ENCODE peak calls at places on chromosomes 11 and 22, in seven cellular contexts. One of them, this sample, is unnamed.

GRCh38 chr11:65833297-65834030 is at the start of gene SNX32:
- DNase-seq in NCI-H748 treated with DMSO at 0.1 percent for 48 hours: peak; percentile 77
- DNase-seq in RPMI8226: peak; percentile 99
- DNase-seq in activated T-cell treated with anti-CD3 and anti-CD28 coated beads, Interleukin-2, amount 50 U/mL, for 48 hours: peak; percentile 98
- DNase-seq in activated naive CD4-positive, alpha-beta T cell treated with Interleukin-2 at 50 U/mL for 16 hours: peak; percentile 96
- DNase-seq in nephron progenitor cell: peak; percentile 97
- DNase-seq in testis: peak; percentile 97
- DNase-seq in this sample: peak; percentile 94

GRCh38 chr11:130650456-130651068 is 202.1 kb downstream of the ADAMTS15 start:
- DNase-seq in NCI-H748 treated with DMSO at 0.1 percent for 48 hours: no peak
- DNase-seq in RPMI8226: no peak
- DNase-seq in activated T-cell treated with anti-CD3 and anti-CD28 coated beads, Interleukin-2, amount 50 U/mL, for 48 hours: no peak
- DNase-seq in activated naive CD4-positive, alpha-beta T cell treated with Interleukin-2 at 50 U/mL for 16 hours: no peak
- DNase-seq in nephron progenitor cell: no peak
- DNase-seq in testis: no peak
- DNase-seq in this sample: no peak

GRCh38 chr11:121654506-121655480 is 202.0 kb upstream of the SORL1-AS1 start:
- DNase-seq in NCI-H748 treated with DMSO at 0.1 percent for 48 hours: no peak
- DNase-seq in RPMI8226: no peak
- DNase-seq in activated T-cell treated with anti-CD3 and anti-CD28 coated beads, Interleukin-2, amount 50 U/mL, for 48 hours: no peak
- DNase-seq in activated naive CD4-positive, alpha-beta T cell treated with Interleukin-2 at 50 U/mL for 16 hours: no peak
- DNase-seq in nephron progenitor cell: no peak
- DNase-seq in testis: peak; percentile 37
- DNase-seq in this sample: no peak

GRCh38 chr22:22666307-22667091 is 22.1 kb downstream of the GGTLC2 start:
- DNase-seq in NCI-H748 treated with DMSO at 0.1 percent for 48 hours: no peak
- DNase-seq in RPMI8226: peak; percentile 56
- DNase-seq in activated T-cell treated with anti-CD3 and anti-CD28 coated beads, Interleukin-2, amount 50 U/mL, for 48 hours: peak; percentile 49
- DNase-seq in activated naive CD4-positive, alpha-beta T cell treated with Interleukin-2 at 50 U/mL for 16 hours: peak; percentile 4
- DNase-seq in nephron progenitor cell: peak; percentile 49
- DNase-seq in testis: peak; percentile 44
- DNase-seq in this sample: peak; percentile 2

GRCh38 chr11:64763804-64764611 is 4.2 kb upstream of the PYGM start:
- DNase-seq in NCI-H748 treated with DMSO at 0.1 percent for 48 hours: no peak
- DNase-seq in RPMI8226: no peak
- DNase-seq in activated T-cell treated with anti-CD3 and anti-CD28 coated beads, Interleukin-2, amount 50 U/mL, for 48 hours: peak; percentile 57
- DNase-seq in activated naive CD4-positive, alpha-beta T cell treated with Interleukin-2 at 50 U/mL for 16 hours: peak; percentile 57
- DNase-seq in nephron progenitor cell: no peak
- DNase-seq in testis: no peak
- DNase-seq in this sample: no peak

GRCh38 chr22:22553735-22554134 is 5.3 kb downstream of the PRAME start:
- DNase-seq in NCI-H748 treated with DMSO at 0.1 percent for 48 hours: no peak
- DNase-seq in RPMI8226: no peak
- DNase-seq in activated T-cell treated with anti-CD3 and anti-CD28 coated beads, Interleukin-2, amount 50 U/mL, for 48 hours: no peak
- DNase-seq in activated naive CD4-positive, alpha-beta T cell treated with Interleukin-2 at 50 U/mL for 16 hours: no peak
- DNase-seq in nephron progenitor cell: no peak
- DNase-seq in testis: no peak
- DNase-seq in this sample: no peak

GRCh38 chr11:87176044-87176443 is 138.3 kb downstream of the TMEM135 start:
- DNase-seq in NCI-H748 treated with DMSO at 0.1 percent for 48 hours: no peak
- DNase-seq in RPMI8226: no peak
- DNase-seq in activated T-cell treated with anti-CD3 and anti-CD28 coated beads, Interleukin-2, amount 50 U/mL, for 48 hours: no peak
- DNase-seq in activated naive CD4-positive, alpha-beta T cell treated with Interleukin-2 at 50 U/mL for 16 hours: no peak
- DNase-seq in nephron progenitor cell: no peak
- DNase-seq in testis: no peak
- DNase-seq in this sample: no peak

GRCh38 chr22:20994128-20994901 is 7.6 kb downstream of the THAP7 start:
- DNase-seq in NCI-H748 treated with DMSO at 0.1 percent for 48 hours: no peak
- DNase-seq in RPMI8226: no peak
- DNase-seq in activated T-cell treated with anti-CD3 and anti-CD28 coated beads, Interleukin-2, amount 50 U/mL, for 48 hours: no peak
- DNase-seq in activated naive CD4-positive, alpha-beta T cell treated with Interleukin-2 at 50 U/mL for 16 hours: no peak
- DNase-seq in nephron progenitor cell: no peak
- DNase-seq in testis: no peak
- DNase-seq in this sample: no peak

GRCh38 chr22:46862418-46863324 is 100.2 kb downstream of the TBC1D22A start:
- DNase-seq in NCI-H748 treated with DMSO at 0.1 percent for 48 hours: no peak
- DNase-seq in RPMI8226: no peak
- DNase-seq in activated T-cell treated with anti-CD3 and anti-CD28 coated beads, Interleukin-2, amount 50 U/mL, for 48 hours: peak; percentile 6
- DNase-seq in activated naive CD4-positive, alpha-beta T cell treated with Interleukin-2 at 50 U/mL for 16 hours: no peak
- DNase-seq in nephron progenitor cell: no peak
- DNase-seq in testis: no peak
- DNase-seq in this sample: no peak

GRCh38 chr11:73838443-73839122 is 38.1 kb downstream of the COA4 start:
- DNase-seq in NCI-H748 treated with DMSO at 0.1 percent for 48 hours: no peak
- DNase-seq in RPMI8226: no peak
- DNase-seq in activated T-cell treated with anti-CD3 and anti-CD28 coated beads, Interleukin-2, amount 50 U/mL, for 48 hours: no peak
- DNase-seq in activated naive CD4-positive, alpha-beta T cell treated with Interleukin-2 at 50 U/mL for 16 hours: no peak
- DNase-seq in nephron progenitor cell: no peak
- DNase-seq in testis: no peak
- DNase-seq in this sample: no peak

GRCh38 chr11:24748261-24748660 is 251.4 kb downstream of the LUZP2 start:
- DNase-seq in NCI-H748 treated with DMSO at 0.1 percent for 48 hours: no peak
- DNase-seq in RPMI8226: no peak
- DNase-seq in activated T-cell treated with anti-CD3 and anti-CD28 coated beads, Interleukin-2, amount 50 U/mL, for 48 hours: no peak
- DNase-seq in activated naive CD4-positive, alpha-beta T cell treated with Interleukin-2 at 50 U/mL for 16 hours: no peak
- DNase-seq in nephron progenitor cell: no peak
- DNase-seq in testis: no peak
- DNase-seq in this sample: no peak

GRCh38 chr22:32333769-32334639 is 23.7 kb upstream of the RFPL3 start:
- DNase-seq in NCI-H748 treated with DMSO at 0.1 percent for 48 hours: no peak
- DNase-seq in RPMI8226: no peak
- DNase-seq in activated T-cell treated with anti-CD3 and anti-CD28 coated beads, Interleukin-2, amount 50 U/mL, for 48 hours: no peak
- DNase-seq in activated naive CD4-positive, alpha-beta T cell treated with Interleukin-2 at 50 U/mL for 16 hours: no peak
- DNase-seq in nephron progenitor cell: no peak
- DNase-seq in testis: peak; percentile 3
- DNase-seq in this sample: no peak

GRCh38 chr11:108958446-108959123 is 293.7 kb downstream of the DDX10 start:
- DNase-seq in NCI-H748 treated with DMSO at 0.1 percent for 48 hours: no peak
- DNase-seq in RPMI8226: peak; percentile 11
- DNase-seq in activated T-cell treated with anti-CD3 and anti-CD28 coated beads, Interleukin-2, amount 50 U/mL, for 48 hours: no peak
- DNase-seq in activated naive CD4-positive, alpha-beta T cell treated with Interleukin-2 at 50 U/mL for 16 hours: no peak
- DNase-seq in nephron progenitor cell: no peak
- DNase-seq in testis: no peak
- DNase-seq in this sample: no peak

GRCh38 chr22:41992496-41992895 is 6.1 kb upstream of the WBP2NL start:
- DNase-seq in NCI-H748 treated with DMSO at 0.1 percent for 48 hours: no peak
- DNase-seq in RPMI8226: no peak
- DNase-seq in activated T-cell treated with anti-CD3 and anti-CD28 coated beads, Interleukin-2, amount 50 U/mL, for 48 hours: no peak
- DNase-seq in activated naive CD4-positive, alpha-beta T cell treated with Interleukin-2 at 50 U/mL for 16 hours: no peak
- DNase-seq in nephron progenitor cell: no peak
- DNase-seq in testis: no peak
- DNase-seq in this sample: no peak

GRCh38 chr11:68031136-68031459 is 617 bp downstream of the NDUFS8 start:
- DNase-seq in NCI-H748 treated with DMSO at 0.1 percent for 48 hours: no peak
- DNase-seq in RPMI8226: no peak
- DNase-seq in activated T-cell treated with anti-CD3 and anti-CD28 coated beads, Interleukin-2, amount 50 U/mL, for 48 hours: no peak
- DNase-seq in activated naive CD4-positive, alpha-beta T cell treated with Interleukin-2 at 50 U/mL for 16 hours: no peak
- DNase-seq in nephron progenitor cell: no peak
- DNase-seq in testis: no peak
- DNase-seq in this sample: no peak

GRCh38 chr22:44486538-44486937 is 11.5 kb downstream of the RTL6 start:
- DNase-seq in NCI-H748 treated with DMSO at 0.1 percent for 48 hours: no peak
- DNase-seq in RPMI8226: no peak
- DNase-seq in activated T-cell treated with anti-CD3 and anti-CD28 coated beads, Interleukin-2, amount 50 U/mL, for 48 hours: no peak
- DNase-seq in activated naive CD4-positive, alpha-beta T cell treated with Interleukin-2 at 50 U/mL for 16 hours: no peak
- DNase-seq in nephron progenitor cell: no peak
- DNase-seq in testis: no peak
- DNase-seq in this sample: no peak

GRCh38 chr22:41597635-41597953 is 8.0 kb upstream of the PMM1 start:
- DNase-seq in NCI-H748 treated with DMSO at 0.1 percent for 48 hours: no peak
- DNase-seq in RPMI8226: no peak
- DNase-seq in activated T-cell treated with anti-CD3 and anti-CD28 coated beads, Interleukin-2, amount 50 U/mL, for 48 hours: no peak
- DNase-seq in activated naive CD4-positive, alpha-beta T cell treated with Interleukin-2 at 50 U/mL for 16 hours: no peak
- DNase-seq in nephron progenitor cell: no peak
- DNase-seq in testis: no peak
- DNase-seq in this sample: no peak

GRCh38 chr22:19853879-19854777 is 546 bp downstream of the GNB1L start:
- DNase-seq in NCI-H748 treated with DMSO at 0.1 percent for 48 hours: no peak
- DNase-seq in RPMI8226: no peak
- DNase-seq in activated T-cell treated with anti-CD3 and anti-CD28 coated beads, Interleukin-2, amount 50 U/mL, for 48 hours: peak; percentile 56
- DNase-seq in activated naive CD4-positive, alpha-beta T cell treated with Interleukin-2 at 50 U/mL for 16 hours: peak; percentile 17
- DNase-seq in nephron progenitor cell: peak; percentile 60
- DNase-seq in testis: peak; percentile 33
- DNase-seq in this sample: no peak

GRCh38 chr22:36986242-36986821 is 32.9 kb downstream of the TST start:
- DNase-seq in NCI-H748 treated with DMSO at 0.1 percent for 48 hours: no peak
- DNase-seq in RPMI8226: peak; percentile 55
- DNase-seq in activated T-cell treated with anti-CD3 and anti-CD28 coated beads, Interleukin-2, amount 50 U/mL, for 48 hours: peak; percentile 83
- DNase-seq in activated naive CD4-positive, alpha-beta T cell treated with Interleukin-2 at 50 U/mL for 16 hours: peak; percentile 38
- DNase-seq in nephron progenitor cell: peak; percentile 44
- DNase-seq in testis: peak; percentile 65
- DNase-seq in this sample: no peak

GRCh38 chr11:123308077-123308476 is 113.0 kb upstream of the CLMP start:
- DNase-seq in NCI-H748 treated with DMSO at 0.1 percent for 48 hours: peak; percentile 2
- DNase-seq in RPMI8226: peak; percentile 47
- DNase-seq in activated T-cell treated with anti-CD3 and anti-CD28 coated beads, Interleukin-2, amount 50 U/mL, for 48 hours: no peak
- DNase-seq in activated naive CD4-positive, alpha-beta T cell treated with Interleukin-2 at 50 U/mL for 16 hours: no peak
- DNase-seq in nephron progenitor cell: no peak
- DNase-seq in testis: no peak
- DNase-seq in this sample: no peak

GRCh38 chr22:44574581-44575343 is 76.7 kb upstream of the RTL6 start:
- DNase-seq in NCI-H748 treated with DMSO at 0.1 percent for 48 hours: no peak
- DNase-seq in RPMI8226: no peak
- DNase-seq in activated T-cell treated with anti-CD3 and anti-CD28 coated beads, Interleukin-2, amount 50 U/mL, for 48 hours: no peak
- DNase-seq in activated naive CD4-positive, alpha-beta T cell treated with Interleukin-2 at 50 U/mL for 16 hours: no peak
- DNase-seq in nephron progenitor cell: no peak
- DNase-seq in testis: peak; percentile 5
- DNase-seq in this sample: peak; percentile 13

GRCh38 chr22:44383652-44384562 is 71.2 kb upstream of the SHISAL1 start:
- DNase-seq in NCI-H748 treated with DMSO at 0.1 percent for 48 hours: no peak
- DNase-seq in RPMI8226: no peak
- DNase-seq in activated T-cell treated with anti-CD3 and anti-CD28 coated beads, Interleukin-2, amount 50 U/mL, for 48 hours: no peak
- DNase-seq in activated naive CD4-positive, alpha-beta T cell treated with Interleukin-2 at 50 U/mL for 16 hours: no peak
- DNase-seq in nephron progenitor cell: no peak
- DNase-seq in testis: no peak
- DNase-seq in this sample: no peak

GRCh38 chr11:1168721-1169161 is 11.0 kb downstream of the MUC5AC start:
- DNase-seq in NCI-H748 treated with DMSO at 0.1 percent for 48 hours: no peak
- DNase-seq in RPMI8226: no peak
- DNase-seq in activated T-cell treated with anti-CD3 and anti-CD28 coated beads, Interleukin-2, amount 50 U/mL, for 48 hours: no peak
- DNase-seq in activated naive CD4-positive, alpha-beta T cell treated with Interleukin-2 at 50 U/mL for 16 hours: no peak
- DNase-seq in nephron progenitor cell: no peak
- DNase-seq in testis: no peak
- DNase-seq in this sample: no peak

GRCh38 chr11:124900464-124900863 is 2.8 kb upstream of the ROBO4 start:
- DNase-seq in NCI-H748 treated with DMSO at 0.1 percent for 48 hours: no peak
- DNase-seq in RPMI8226: no peak
- DNase-seq in activated T-cell treated with anti-CD3 and anti-CD28 coated beads, Interleukin-2, amount 50 U/mL, for 48 hours: no peak
- DNase-seq in activated naive CD4-positive, alpha-beta T cell treated with Interleukin-2 at 50 U/mL for 16 hours: no peak
- DNase-seq in nephron progenitor cell: no peak
- DNase-seq in testis: no peak
- DNase-seq in this sample: no peak

GRCh38 chr11:111730871-111731591 is 35.2 kb downstream of the PPP2R1B start:
- DNase-seq in NCI-H748 treated with DMSO at 0.1 percent for 48 hours: peak; percentile 12
- DNase-seq in RPMI8226: no peak
- DNase-seq in activated T-cell treated with anti-CD3 and anti-CD28 coated beads, Interleukin-2, amount 50 U/mL, for 48 hours: no peak
- DNase-seq in activated naive CD4-positive, alpha-beta T cell treated with Interleukin-2 at 50 U/mL for 16 hours: no peak
- DNase-seq in nephron progenitor cell: no peak
- DNase-seq in testis: no peak
- DNase-seq in this sample: peak; percentile 71

GRCh38 chr22:48065852-48066251 is 1303.4 kb downstream of the TBC1D22A start:
- DNase-seq in NCI-H748 treated with DMSO at 0.1 percent for 48 hours: no peak
- DNase-seq in RPMI8226: peak; percentile 65
- DNase-seq in activated T-cell treated with anti-CD3 and anti-CD28 coated beads, Interleukin-2, amount 50 U/mL, for 48 hours: no peak
- DNase-seq in activated naive CD4-positive, alpha-beta T cell treated with Interleukin-2 at 50 U/mL for 16 hours: no peak
- DNase-seq in nephron progenitor cell: no peak
- DNase-seq in testis: no peak
- DNase-seq in this sample: no peak

GRCh38 chr22:20868225-20868944 is 9.6 kb downstream of the SNAP29 start:
- DNase-seq in NCI-H748 treated with DMSO at 0.1 percent for 48 hours: no peak
- DNase-seq in RPMI8226: no peak
- DNase-seq in activated T-cell treated with anti-CD3 and anti-CD28 coated beads, Interleukin-2, amount 50 U/mL, for 48 hours: no peak
- DNase-seq in activated naive CD4-positive, alpha-beta T cell treated with Interleukin-2 at 50 U/mL for 16 hours: no peak
- DNase-seq in nephron progenitor cell: no peak
- DNase-seq in testis: no peak
- DNase-seq in this sample: no peak

GRCh38 chr11:65891180-65892136 is 985 bp downstream of the CCDC85B start:
- DNase-seq in NCI-H748 treated with DMSO at 0.1 percent for 48 hours: peak; percentile 8
- DNase-seq in RPMI8226: peak; percentile 49
- DNase-seq in activated T-cell treated with anti-CD3 and anti-CD28 coated beads, Interleukin-2, amount 50 U/mL, for 48 hours: peak; percentile 70
- DNase-seq in activated naive CD4-positive, alpha-beta T cell treated with Interleukin-2 at 50 U/mL for 16 hours: peak; percentile 17
- DNase-seq in nephron progenitor cell: no peak
- DNase-seq in testis: peak; percentile 49
- DNase-seq in this sample: peak; percentile 64

GRCh38 chr22:42794551-42795510 is 62.2 kb downstream of the ARFGAP3 start:
- DNase-seq in NCI-H748 treated with DMSO at 0.1 percent for 48 hours: no peak
- DNase-seq in RPMI8226: no peak
- DNase-seq in activated T-cell treated with anti-CD3 and anti-CD28 coated beads, Interleukin-2, amount 50 U/mL, for 48 hours: no peak
- DNase-seq in activated naive CD4-positive, alpha-beta T cell treated with Interleukin-2 at 50 U/mL for 16 hours: no peak
- DNase-seq in nephron progenitor cell: no peak
- DNase-seq in testis: no peak
- DNase-seq in this sample: no peak

GRCh38 chr22:49621601-49622210 is 206.0 kb downstream of the BRD1 start:
- DNase-seq in NCI-H748 treated with DMSO at 0.1 percent for 48 hours: no peak
- DNase-seq in RPMI8226: no peak
- DNase-seq in activated T-cell treated with anti-CD3 and anti-CD28 coated beads, Interleukin-2, amount 50 U/mL, for 48 hours: no peak
- DNase-seq in activated naive CD4-positive, alpha-beta T cell treated with Interleukin-2 at 50 U/mL for 16 hours: no peak
- DNase-seq in nephron progenitor cell: no peak
- DNase-seq in testis: no peak
- DNase-seq in this sample: no peak

GRCh38 chr11:11807811-11808210 is 34.0 kb upstream of the USP47 start:
- DNase-seq in NCI-H748 treated with DMSO at 0.1 percent for 48 hours: no peak
- DNase-seq in RPMI8226: no peak
- DNase-seq in activated T-cell treated with anti-CD3 and anti-CD28 coated beads, Interleukin-2, amount 50 U/mL, for 48 hours: no peak
- DNase-seq in activated naive CD4-positive, alpha-beta T cell treated with Interleukin-2 at 50 U/mL for 16 hours: no peak
- DNase-seq in nephron progenitor cell: no peak
- DNase-seq in testis: no peak
- DNase-seq in this sample: no peak

This sample was measured in NCI-H2081.